ENCODE peak calls at places on chromosomes 11 and 22, in seven cellular contexts. P, O, Z, X, M, C and B are unnamed samples.

GRCh38 chr11:71482746-71483364 is 29.9 kb downstream of the NADSYN1 start:
- DNase-seq in P (no peak), O (no peak), Z (no peak), X (no peak), M (no peak), C (no peak), B (no peak)

GRCh38 chr11:94400075-94400838 is 962 bp downstream of the GPR83 start:
- DNase-seq in P (peak; percentile 58), O (peak; percentile 24), Z (no peak), X (no peak), M (no peak), C (no peak), B (no peak)

GRCh38 chr11:117620131-117620530 is 176.9 kb downstream of the DSCAML1 start:
- DNase-seq in P (no peak), O (no peak), Z (no peak), X (no peak), M (no peak), C (no peak), B (peak; percentile 30)

GRCh38 chr11:120055646-120056045 is 82.3 kb downstream of the TRIM29 start:
- DNase-seq in P (no peak), O (no peak), Z (no peak), X (no peak), M (no peak), C (no peak), B (peak; percentile 21)

GRCh38 chr22:38097557-38098409 is 12.7 kb downstream of the BAIAP2L2 start:
- DNase-seq in P (no peak), O (peak; percentile 76), Z (no peak), X (peak; percentile 15), M (no peak), C (no peak), B (no peak)

GRCh38 chr22:16828876-16829275 is 3.7 kb upstream of the XKR3 start:
- DNase-seq in P (no peak), O (no peak), Z (no peak), X (no peak), M (no peak), C (no peak), B (no peak)

GRCh38 chr22:40759294-40759840 is 59.8 kb downstream of the SLC25A17 start:
- DNase-seq in P (no peak), O (no peak), Z (no peak), X (no peak), M (no peak), C (no peak), B (no peak)

GRCh38 chr11:45089845-45090499 is 56.5 kb upstream of the PRDM11 start:
- DNase-seq in P (no peak), O (no peak), Z (no peak), X (no peak), M (no peak), C (no peak), B (no peak)

GRCh38 chr11:76181371-76181770 is 24.9 kb downstream of the WNT11 start:
- DNase-seq in P (no peak), O (no peak), Z (no peak), X (no peak), M (no peak), C (no peak), B (no peak)

GRCh38 chr22:30261134-30261533 is 5.5 kb downstream of the OSM start:
- DNase-seq in P (no peak), O (no peak), Z (no peak), X (no peak), M (no peak), C (peak; percentile 41), B (no peak)

GRCh38 chr11:64516226-64516625 is 74.8 kb upstream of the SLC22A12 start:
- DNase-seq in P (no peak), O (peak; percentile 44), Z (no peak), X (no peak), M (no peak), C (no peak), B (no peak)

GRCh38 chr11:86243377-86243776 is 1.2 kb upstream of the EED start:
- DNase-seq in P (no peak), O (peak; percentile 40), Z (no peak), X (no peak), M (no peak), C (no peak), B (no peak)

GRCh38 chr22:46740910-46741785 is 3.1 kb upstream of the CERK start:
- DNase-seq in P (no peak), O (no peak), Z (no peak), X (no peak), M (no peak), C (no peak), B (no peak)

GRCh38 chr22:46001426-46002106 is 24.6 kb upstream of the WNT7B start:
- DNase-seq in P (no peak), O (no peak), Z (no peak), X (no peak), M (no peak), C (no peak), B (no peak)

GRCh38 chr11:33777906-33778305 is 3.6 kb upstream of the FBXO3 start:
- DNase-seq in P (no peak), O (no peak), Z (no peak), X (no peak), M (no peak), C (no peak), B (no peak)

GRCh38 chr11:88246680-88247079 is 71.4 kb upstream of the RAB38 start:
- DNase-seq in P (no peak), O (no peak), Z (no peak), X (no peak), M (no peak), C (no peak), B (no peak)

GRCh38 chr22:35839811-35840739 is 122.4 kb downstream of the APOL5 start:
- DNase-seq in P (peak; percentile 81), O (peak; percentile 92), Z (no peak), X (peak; percentile 95), M (peak; percentile 79), C (no peak), B (peak; percentile 90)

GRCh38 chr11:32785262-32785661 is 9.2 kb downstream of the CCDC73 start:
- DNase-seq in P (no peak), O (no peak), Z (no peak), X (no peak), M (no peak), C (no peak), B (no peak)

GRCh38 chr11:110518809-110519514 is 89.2 kb downstream of the FDX1 start:
- DNase-seq in P (no peak), O (no peak), Z (no peak), X (no peak), M (no peak), C (no peak), B (no peak)

GRCh38 chr11:113378692-113379091 is 8.9 kb upstream of the ANKK1 start:
- DNase-seq in P (no peak), O (no peak), Z (no peak), X (no peak), M (no peak), C (no peak), B (no peak)

GRCh38 chr22:27720860-27721259 is 80.7 kb downstream of the MN1 start:
- DNase-seq in P (peak; percentile 57), O (no peak), Z (no peak), X (no peak), M (no peak), C (no peak), B (no peak)

GRCh38 chr11:68889948-68890446 is 13.6 kb downstream of the MRPL21 start:
- DNase-seq in P (peak; percentile 89), O (peak; percentile 32), Z (no peak), X (no peak), M (peak; percentile 57), C (no peak), B (no peak)
- TF ChIP-seq JUND in P (no peak), O (no peak), Z (no peak), X (no peak), M (no peak), C (no peak), B (no peak)

GRCh38 chr22:42951093-42951710 is 63.7 kb downstream of the PACSIN2 start:
- DNase-seq in P (no peak), O (no peak), Z (no peak), X (no peak), M (no peak), C (no peak), B (no peak)

GRCh38 chr22:42948205-42948804 is 66.6 kb downstream of the PACSIN2 start:
- DNase-seq in P (no peak), O (no peak), Z (no peak), X (no peak), M (no peak), C (no peak), B (no peak)

GRCh38 chr22:42947211-42947990 is 67.5 kb downstream of the PACSIN2 start:
- DNase-seq in P (no peak), O (no peak), Z (no peak), X (peak; percentile 73), M (no peak), C (peak; percentile 87), B (peak; percentile 41)

GRCh38 chr22:42950281-42950680 is 64.7 kb downstream of the PACSIN2 start:
- DNase-seq in P (no peak), O (no peak), Z (no peak), X (no peak), M (no peak), C (no peak), B (no peak)

GRCh38 chr22:42949159-42949558 is 65.8 kb downstream of the PACSIN2 start:
- DNase-seq in P (no peak), O (no peak), Z (no peak), X (no peak), M (no peak), C (no peak), B (no peak)
- TF ChIP-seq JUND in P (no peak), O (no peak), Z (no peak), X (no peak), M (no peak), C (no peak), B (no peak)

GRCh38 chr11:818396-819128 is at the start of gene PNPLA2:
- DNase-seq in P (no peak), O (no peak), Z (no peak), X (no peak), M (no peak), C (peak; percentile 74), B (peak; percentile 69)
- TF ChIP-seq JUND in P (no peak), O (peak; percentile 16), Z (no peak), X (no peak), M (no peak), C (peak; percentile 81), B (no peak)

GRCh38 chr11:36149538-36150242 is 139.5 kb downstream of the COMMD9 start:
- DNase-seq in P (peak; percentile 61), O (peak; percentile 90), Z (peak; percentile 31), X (peak; percentile 99), M (peak; percentile 75), C (peak; percentile 68), B (peak; percentile 66)

GRCh38 chr11:36146437-36146836 is 142.8 kb downstream of the COMMD9 start:
- DNase-seq in P (no peak), O (no peak), Z (no peak), X (no peak), M (no peak), C (no peak), B (peak; percentile 97)

GRCh38 chr11:36147491-36147890 is 141.7 kb downstream of the COMMD9 start:
- DNase-seq in P (no peak), O (no peak), Z (no peak), X (no peak), M (no peak), C (no peak), B (no peak)

GRCh38 chr11:36150986-36151385 is 138.2 kb downstream of the COMMD9 start:
- DNase-seq in P (no peak), O (no peak), Z (no peak), X (no peak), M (no peak), C (no peak), B (no peak)

GRCh38 chr11:36148701-36149100 is 140.5 kb downstream of the COMMD9 start:
- DNase-seq in P (no peak), O (no peak), Z (no peak), X (no peak), M (no peak), C (no peak), B (no peak)
- TF ChIP-seq JUND in P (no peak), O (no peak), Z (no peak), X (no peak), M (no peak), C (no peak), B (no peak)